ENCODE peak calls at places on chromosomes 5 and 9, in four cellular contexts. O is K562, B is GM12878, Y is HepG2. W is an unnamed sample.

GRCh38 chr9:4238522-4238921 is 61.3 kb downstream of the GLIS3 start:
- DNase-seq in O (no peak), B (no peak), Y (no peak), W (no peak)

GRCh38 chr5:56812110-56812509 is 3.2 kb upstream of the MAP3K1 start:
- DNase-seq in O (peak; percentile 69), B (no peak), Y (no peak), W (no peak)

GRCh38 chr9:135215571-135216161 is 128.2 kb downstream of the OLFM1 start:
- DNase-seq in O (no peak), B (no peak), Y (no peak), W (no peak)

GRCh38 chr5:59819806-59820205 is 73.7 kb downstream of the PDE4D start:
- DNase-seq in O (no peak), B (no peak), Y (no peak), W (no peak)

GRCh38 chr5:146620663-146621051 is 104.7 kb upstream of the GPR151 start:
- DNase-seq in O (no peak), B (no peak), Y (no peak), W (no peak)

GRCh38 chr9:127980056-127980705 is 608 bp downstream of the EEIG1 start:
- DNase-seq in O (peak; percentile 85), B (no peak), Y (no peak), W (no peak)

GRCh38 chr5:158968160-158968559 is 131.6 kb downstream of the EBF1 start:
- DNase-seq in O (no peak), B (no peak), Y (no peak), W (no peak)

GRCh38 chr5:179765400-179765799 is 28.4 kb upstream of the LTC4S start:
- DNase-seq in O (no peak), B (no peak), Y (no peak), W (no peak)

GRCh38 chr5:74418709-74419108 is 221.8 kb downstream of the ENC1 start:
- DNase-seq in O (no peak), B (no peak), Y (no peak), W (no peak)

GRCh38 chr5:14171091-14171490 is 27.9 kb downstream of the TRIO start:
- DNase-seq in O (no peak), B (no peak), Y (no peak), W (no peak)

GRCh38 chr5:54832066-54832465 is 153.3 kb downstream of the ESM1 start:
- DNase-seq in O (no peak), B (no peak), Y (no peak), W (no peak)

GRCh38 chr9:33170464-33171156 is 3.5 kb upstream of the B4GALT1 start:
- DNase-seq in O (no peak), B (no peak), Y (no peak), W (no peak)

GRCh38 chr5:14676320-14676719 is 11.8 kb downstream of the OTULIN start:
- DNase-seq in O (no peak), B (no peak), Y (no peak), W (no peak)

GRCh38 chr9:74304598-74304997 is 192.5 kb upstream of the RORB start:
- DNase-seq in O (no peak), B (no peak), Y (no peak), W (no peak)

GRCh38 chr5:107372723-107373487 is 297.8 kb downstream of the EFNA5 start:
- DNase-seq in O (no peak), B (no peak), Y (no peak), W (no peak)

GRCh38 chr5:16603295-16603694 is 13.5 kb downstream of the RETREG1 start:
- DNase-seq in O (no peak), B (no peak), Y (no peak), W (no peak)

GRCh38 chr5:116273458-116274242 is 188.8 kb downstream of the COMMD10 start:
- DNase-seq in O (no peak), B (peak; percentile 43), Y (no peak), W (no peak)

GRCh38 chr9:33135086-33135958 is 31.8 kb downstream of the B4GALT1 start:
- DNase-seq in O (no peak), B (no peak), Y (no peak), W (no peak)

GRCh38 chr9:113737414-113738271 is 138.5 kb upstream of the ZNF618 start:
- DNase-seq in O (peak; percentile 70), B (no peak), Y (peak; percentile 46), W (peak; percentile 63)

GRCh38 chr5:109945723-109946480 is 256.2 kb downstream of the MAN2A1 start:
- DNase-seq in O (no peak), B (no peak), Y (no peak), W (no peak)

GRCh38 chr9:111036068-111036789 is 2.0 kb downstream of the LPAR1 start:
- DNase-seq in O (no peak), B (no peak), Y (no peak), W (peak; percentile 61)

GRCh38 chr9:121185178-121185745 is 16.4 kb downstream of the RAB14 start:
- DNase-seq in O (no peak), B (no peak), Y (no peak), W (no peak)

GRCh38 chr9:125435776-125436612 is 174.4 kb downstream of the GAPVD1 start:
- DNase-seq in O (no peak), B (no peak), Y (no peak), W (no peak)

GRCh38 chr5:170746952-170747340 is 36.6 kb upstream of the GABRP start:
- DNase-seq in O (no peak), B (no peak), Y (no peak), W (no peak)

GRCh38 chr9:133112361-133113026 is 8.5 kb downstream of the RALGDS start:
- DNase-seq in O (no peak), B (peak; percentile 63), Y (no peak), W (no peak)

GRCh38 chr9:132698989-132699388 is 28.7 kb downstream of the GTF3C4 start:
- DNase-seq in O (no peak), B (no peak), Y (no peak), W (no peak)

GRCh38 chr9:70474413-70474812 is 60.0 kb upstream of the KLF9 start:
- DNase-seq in O (no peak), B (no peak), Y (no peak), W (no peak)

GRCh38 chr9:108815156-108815555 is 40.6 kb downstream of the ACTL7B start:
- DNase-seq in O (no peak), B (no peak), Y (peak; percentile 24), W (no peak)

GRCh38 chr5:155381654-155382053 is 368.1 kb downstream of the KIF4B start:
- DNase-seq in O (no peak), B (no peak), Y (no peak), W (no peak)

GRCh38 chr5:147336871-147337270 is 102.0 kb downstream of the STK32A start:
- DNase-seq in O (no peak), B (no peak), Y (no peak), W (no peak)

GRCh38 chr9:23663946-23664345 is 162.1 kb downstream of the ELAVL2 start:
- DNase-seq in O (no peak), B (no peak), Y (no peak), W (no peak)

GRCh38 chr9:81787747-81788632 is 98.6 kb upstream of the TLE1 start:
- DNase-seq in O (no peak), B (no peak), Y (peak; percentile 73), W (no peak)

GRCh38 chr5:35856186-35857003 is at the start of gene IL7R:
- DNase-seq in O (no peak), B (no peak), Y (no peak), W (no peak)
- TF ChIP-seq BHLHE40 in O (no peak), B (no peak), Y (no peak), W (no peak)

GRCh38 chr5:111983459-111983858 is 226.5 kb upstream of the NREP start:
- DNase-seq in O (no peak), B (no peak), Y (no peak), W (no peak)

GRCh38 chr5:111984044-111984443 is 227.1 kb upstream of the NREP start:
- DNase-seq in O (no peak), B (no peak), Y (no peak), W (no peak)
- TF ChIP-seq FOXM1 in O (no peak), B (peak; percentile 33), Y (no peak), W (no peak)

GRCh38 chr5:43631182-43631910 is 28.4 kb downstream of the NNT start:
- DNase-seq in O (peak; percentile 67), B (peak; percentile 33), Y (peak; percentile 71), W (peak; percentile 58)
- TF ChIP-seq BHLHE40 in O (no peak), B (no peak), Y (no peak), W (no peak)

DNA sequence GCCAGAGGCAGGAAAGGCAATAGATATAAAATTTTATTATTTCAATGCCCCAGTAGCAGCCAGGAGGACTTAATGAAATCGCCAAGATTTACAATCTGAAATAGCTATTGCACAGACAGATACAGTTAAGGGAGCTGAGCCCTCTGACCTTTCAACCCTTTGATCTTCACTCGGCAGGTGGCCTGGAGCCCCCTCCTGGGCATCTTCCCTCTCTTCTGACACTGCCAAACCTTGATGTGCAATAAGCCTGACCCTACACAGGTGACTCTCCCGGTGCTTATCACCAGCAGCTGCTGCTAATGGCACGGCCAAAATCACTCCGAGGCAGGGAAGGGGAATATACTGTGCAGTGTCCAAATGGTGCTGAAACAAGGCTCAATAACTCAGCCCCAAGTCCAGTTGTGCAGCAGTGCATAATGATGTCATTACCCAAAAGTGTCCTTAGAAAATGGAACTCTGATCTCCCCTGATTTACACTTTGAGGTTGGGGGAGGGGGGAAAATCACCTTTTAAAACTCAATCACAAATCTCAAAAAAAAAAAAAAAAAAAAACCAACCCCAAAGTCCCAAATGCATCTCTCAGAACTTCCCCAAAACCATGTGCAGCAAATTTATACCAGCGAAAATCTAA is 242.0 kb downstream of the CRB2 start:
- DNase-seq in O (no peak), B (no peak), Y (peak; percentile 23), W (no peak)
- TF ChIP-seq FOXM1 in O (no peak), B (no peak), Y (no peak), W (no peak)

DNA sequence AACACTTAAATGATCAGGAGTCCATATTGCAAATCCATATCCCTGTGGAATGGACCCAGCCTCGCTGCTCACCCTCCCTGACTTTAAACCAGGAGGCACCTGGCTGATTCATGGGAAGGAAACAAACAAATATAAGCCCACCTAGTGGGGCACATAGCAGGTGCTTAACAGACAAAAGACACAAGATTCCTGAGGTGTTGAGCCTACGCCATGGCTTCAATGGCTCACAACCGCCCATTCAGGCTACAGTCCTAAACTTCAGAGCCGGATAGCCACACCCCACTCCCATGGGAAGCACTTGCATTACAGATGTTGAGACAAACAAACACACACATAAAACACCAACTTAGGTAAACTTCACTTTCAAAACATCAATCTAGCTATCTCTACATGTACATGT is 359.9 kb downstream of the ICE1 start:
- DNase-seq in O (no peak), B (no peak), Y (no peak), W (no peak)
- TF ChIP-seq BHLHE40 in O (no peak), B (no peak), Y (no peak), W (no peak)

GRCh38 chr5:142780871-142781270 is 10.7 kb downstream of the ARHGAP26 start:
- DNase-seq in O (no peak), B (no peak), Y (no peak), W (no peak)

GRCh38 chr5:142772766-142773293 is 2.7 kb downstream of the ARHGAP26 start:
- DNase-seq in O (no peak), B (no peak), Y (no peak), W (no peak)

GRCh38 chr5:142779163-142779562 is 9.0 kb downstream of the ARHGAP26 start:
- DNase-seq in O (no peak), B (no peak), Y (no peak), W (no peak)

GRCh38 chr5:142777858-142778257 is 7.7 kb downstream of the ARHGAP26 start:
- DNase-seq in O (no peak), B (no peak), Y (no peak), W (no peak)

DNA sequence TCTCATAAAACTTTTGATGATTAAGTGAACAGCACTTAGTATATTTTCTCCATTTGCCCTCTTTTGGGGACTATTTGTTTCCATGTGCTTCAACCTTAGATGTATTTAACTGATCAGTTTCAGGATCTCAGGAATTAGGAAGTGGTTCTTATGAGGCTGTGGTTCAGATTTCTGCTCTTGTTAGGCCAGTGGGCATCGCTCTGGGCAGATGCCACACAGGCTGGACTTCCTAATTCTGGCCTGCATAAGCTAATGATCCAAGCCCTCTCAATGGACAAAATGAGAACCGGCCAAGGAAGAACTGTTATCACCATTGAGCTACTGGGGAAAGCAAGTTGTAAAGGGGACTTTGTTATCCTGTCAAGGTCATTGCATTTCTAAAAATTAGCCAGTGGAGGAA is 6.9 kb downstream of the ARHGAP26 start:
- DNase-seq in O (no peak), B (no peak), Y (no peak), W (no peak)
- TF ChIP-seq FOXM1 in O (no peak), B (no peak), Y (no peak), W (no peak)

W was measured in HEK293T.